ENCODE peak calls at places on chromosomes 4 and X, in ten cellular contexts. N is mammary epithelial cell, Y is MM.1S, E is neural progenitor cell, M is GM23248, C is fibroblast of lung, J is GM23338, R is GM12878, D is hepatocyte, S is K562. G is an unnamed sample.

GRCh38 chr4:169956441-169956840 is 69.8 kb downstream of the MFAP3L start:
- DNase-seq in N (peak; percentile 37), Y (no peak), E (peak; percentile 33), M (peak; percentile 30), C (no peak), J (no peak), R (no peak), D (no peak), S (no peak), G (no peak)

GRCh38 chr4:81389720-81390119 is 82.0 kb downstream of the RASGEF1B start:
- DNase-seq in N (no peak), Y (no peak), E (no peak), M (no peak), C (no peak), J (no peak), R (no peak), D (no peak), S (no peak), G (no peak)

GRCh38 chr4:24743931-24744330 is 51.4 kb upstream of the SOD3 start:
- DNase-seq in N (no peak), Y (no peak), E (peak; percentile 89), M (no peak), C (no peak), J (peak; percentile 75), R (no peak), D (peak; percentile 13), S (no peak), G (no peak)

GRCh38 chr4:53118676-53119075 is 247.2 kb downstream of the SCFD2 start:
- DNase-seq in N (no peak), Y (no peak), E (no peak), M (no peak), C (no peak), J (no peak), R (no peak), D (no peak), S (no peak), G (no peak)

GRCh38 chr4:42371306-42372063 is 25.8 kb upstream of the SHISA3 start:
- DNase-seq in N (peak; percentile 9), Y (peak; percentile 59), E (peak; percentile 29), M (peak; percentile 61), C (peak; percentile 85), J (peak; percentile 57), R (no peak), D (peak; percentile 57), S (peak; percentile 19), G (peak; percentile 57)

GRCh38 chr4:53714377-53715140 is 123.3 kb upstream of the LNX1 start:
- DNase-seq in N (no peak), Y (no peak), E (no peak), M (peak; percentile 82), C (peak; percentile 22), J (no peak), R (no peak), D (no peak), S (no peak), G (no peak)

GRCh38 chr4:55819634-55820033 is at the start of gene EXOC1L:
- DNase-seq in N (no peak), Y (no peak), E (peak; percentile 82), M (peak; percentile 40), C (peak; percentile 37), J (peak; percentile 93), R (no peak), D (peak; percentile 15), S (peak; percentile 11), G (peak; percentile 18)

GRCh38 chrX:71178908-71179307 is 34.3 kb downstream of the NLGN3 start:
- DNase-seq in N (peak; percentile 44), Y (peak; percentile 63), E (peak; percentile 68), M (peak; percentile 74), C (peak; percentile 74), J (peak; percentile 78), R (peak; percentile 31), D (peak; percentile 73), S (peak; percentile 50), G (peak; percentile 76)

DNA sequence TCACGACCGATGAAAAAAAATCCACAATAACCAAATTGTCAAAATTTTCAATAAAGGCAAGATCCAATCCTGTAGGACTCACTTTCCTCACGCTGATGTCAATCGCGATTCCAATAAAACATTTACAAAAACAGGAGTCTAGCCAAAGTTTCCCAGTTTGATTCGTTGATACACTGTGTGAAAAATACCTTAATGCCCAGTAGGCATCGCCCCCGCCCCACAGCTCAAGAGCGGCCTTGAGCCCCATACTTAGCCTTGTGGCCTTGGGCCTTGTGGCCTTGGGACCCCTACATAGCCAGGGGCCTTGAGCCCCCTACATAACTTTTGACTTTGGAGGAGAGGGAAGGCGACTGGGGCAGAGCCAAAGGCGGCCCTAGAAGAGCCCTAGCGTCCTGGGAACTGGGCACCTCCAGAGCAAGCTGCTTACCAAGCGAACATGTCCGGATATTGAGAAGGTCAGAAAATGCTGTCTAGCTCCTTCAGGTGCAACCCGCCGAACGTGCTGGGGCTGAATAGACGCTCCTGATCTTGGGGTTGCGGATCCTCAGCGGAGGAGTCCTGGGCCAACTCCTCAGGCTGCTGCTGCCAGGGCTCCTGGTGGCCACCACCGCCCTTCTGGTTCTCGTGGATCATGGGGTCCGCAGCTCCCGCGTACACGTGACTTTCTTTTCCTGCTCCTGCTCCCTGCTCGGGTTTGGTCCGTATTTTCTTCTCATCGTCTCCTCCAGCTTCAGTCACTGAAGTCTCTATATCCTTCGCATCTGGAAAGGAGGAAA is 62.9 kb downstream of the RHOXF2B start:
- DNase-seq in N (no peak), Y (no peak), E (no peak), M (no peak), C (no peak), J (peak; percentile 32), R (no peak), D (no peak), S (no peak), G (no peak)
- TF ChIP-seq EZH2 in N (no peak), Y (no peak), E (peak; percentile 7), M (no peak), C (no peak), J (peak; percentile 44), R (no peak), D (no peak), S (no peak), G (no peak)

GRCh38 chr4:74395633-74396032 is 30.7 kb downstream of the EREG start:
- DNase-seq in N (no peak), Y (no peak), E (no peak), M (no peak), C (peak; percentile 82), J (no peak), R (no peak), D (no peak), S (no peak), G (no peak)

GRCh38 chr4:74402692-74403460 is 37.9 kb downstream of the EREG start:
- DNase-seq in N (no peak), Y (no peak), E (no peak), M (no peak), C (no peak), J (no peak), R (peak; percentile 13), D (peak; percentile 16), S (no peak), G (no peak)

GRCh38 chr4:74394476-74395136 is 29.7 kb downstream of the EREG start:
- DNase-seq in N (peak; percentile 75), Y (no peak), E (no peak), M (peak; percentile 42), C (peak; percentile 83), J (no peak), R (no peak), D (no peak), S (peak; percentile 15), G (no peak)

GRCh38 chr4:74400395-74400794 is 35.5 kb downstream of the EREG start:
- DNase-seq in N (no peak), Y (no peak), E (no peak), M (no peak), C (no peak), J (no peak), R (no peak), D (no peak), S (no peak), G (no peak)

GRCh38 chr4:74397748-74398426 is 32.9 kb downstream of the EREG start:
- DNase-seq in N (no peak), Y (peak; percentile 48), E (no peak), M (peak; percentile 16), C (no peak), J (no peak), R (no peak), D (no peak), S (no peak), G (no peak)
- H3K4me3 ChIP-seq in N (no peak overlapping the region), Y (peak overlapping the region; percentile 70), E (no peak overlapping the region), M (peak overlapping the region; percentile 49), C (peak overlapping the region; percentile 22), J (no peak overlapping the region), R (peak overlapping the region; percentile 79), D (no peak overlapping the region), S (peak overlapping the region; percentile 29), G (no peak overlapping the region)

GRCh38 chr4:1339489-1339888 is 7.5 kb upstream of the UVSSA start:
- DNase-seq in N (no peak), Y (peak; percentile 2), E (no peak), M (no peak), C (no peak), J (no peak), R (no peak), D (no peak), S (no peak), G (no peak)

GRCh38 chr4:1337376-1337831 is 9.6 kb upstream of the UVSSA start:
- DNase-seq in N (peak; percentile 34), Y (no peak), E (no peak), M (peak; percentile 57), C (no peak), J (no peak), R (no peak), D (peak; percentile 51), S (no peak), G (no peak)

GRCh38 chr4:1338752-1339414 is 8.1 kb upstream of the UVSSA start:
- DNase-seq in N (no peak), Y (peak; percentile 1), E (no peak), M (no peak), C (no peak), J (no peak), R (no peak), D (no peak), S (no peak), G (no peak)

GRCh38 chr4:1336079-1336478 is 10.9 kb upstream of the UVSSA start:
- DNase-seq in N (peak; percentile 19), Y (no peak), E (no peak), M (peak; percentile 46), C (peak; percentile 69), J (no peak), R (no peak), D (no peak), S (no peak), G (no peak)

DNA sequence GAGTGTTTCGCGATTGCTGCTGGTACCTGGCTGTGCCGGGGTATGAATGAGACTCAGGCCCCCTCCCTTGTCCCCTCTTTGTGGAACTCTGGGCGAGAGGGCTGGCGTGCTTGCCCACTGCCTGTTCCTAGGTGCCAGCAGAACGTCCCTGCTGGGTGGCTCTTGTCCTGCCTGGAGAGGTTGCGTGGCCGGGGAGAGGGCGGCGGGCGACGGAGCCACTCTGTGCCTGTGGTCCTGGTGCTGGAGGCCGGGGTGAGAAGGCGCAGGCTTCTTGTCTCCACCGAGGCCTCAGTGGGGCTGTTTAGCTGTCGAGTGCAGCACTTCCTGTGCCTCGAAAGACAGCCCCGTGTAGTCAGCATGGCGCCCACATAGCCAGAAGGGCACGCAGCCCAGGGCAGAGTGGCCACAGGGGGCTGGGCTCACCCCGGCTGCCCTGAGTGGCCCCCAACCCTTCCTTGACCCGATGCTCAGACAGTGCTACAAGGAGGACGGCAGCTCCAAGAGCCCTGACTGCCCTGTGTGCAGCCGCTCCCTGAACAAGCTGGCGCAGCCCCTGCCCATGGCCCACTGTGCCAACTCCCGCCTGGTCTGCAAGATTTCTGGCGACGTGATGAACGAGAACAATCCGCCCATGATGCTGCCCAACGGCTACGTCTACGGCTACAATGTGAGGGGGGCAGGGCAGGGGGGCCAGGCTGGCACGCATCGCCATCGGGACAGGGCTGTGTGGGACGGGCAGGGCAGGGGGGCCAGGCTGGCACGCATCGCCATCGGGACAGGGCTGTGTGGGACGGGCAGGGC is 8.9 kb upstream of the UVSSA start:
- DNase-seq in N (no peak), Y (peak; percentile 1), E (no peak), M (no peak), C (no peak), J (no peak), R (no peak), D (no peak), S (no peak), G (no peak)
- H3K36me3 ChIP-seq in N (peaks cover 34% of the 10 kb centered on the region), Y (peaks cover 28% of the 10 kb centered on the region), E (no peaks in the 10 kb centered on the region), M (peaks cover 30% of the 10 kb centered on the region), C (peaks cover 41% of the 10 kb centered on the region), J (peaks cover 5% of the 10 kb centered on the region), R (peaks cover 25% of the 10 kb centered on the region), D (no peaks in the 10 kb centered on the region), S (peaks cover 71% of the 10 kb centered on the region), G (peaks cover 57% of the 10 kb centered on the region)

DNA sequence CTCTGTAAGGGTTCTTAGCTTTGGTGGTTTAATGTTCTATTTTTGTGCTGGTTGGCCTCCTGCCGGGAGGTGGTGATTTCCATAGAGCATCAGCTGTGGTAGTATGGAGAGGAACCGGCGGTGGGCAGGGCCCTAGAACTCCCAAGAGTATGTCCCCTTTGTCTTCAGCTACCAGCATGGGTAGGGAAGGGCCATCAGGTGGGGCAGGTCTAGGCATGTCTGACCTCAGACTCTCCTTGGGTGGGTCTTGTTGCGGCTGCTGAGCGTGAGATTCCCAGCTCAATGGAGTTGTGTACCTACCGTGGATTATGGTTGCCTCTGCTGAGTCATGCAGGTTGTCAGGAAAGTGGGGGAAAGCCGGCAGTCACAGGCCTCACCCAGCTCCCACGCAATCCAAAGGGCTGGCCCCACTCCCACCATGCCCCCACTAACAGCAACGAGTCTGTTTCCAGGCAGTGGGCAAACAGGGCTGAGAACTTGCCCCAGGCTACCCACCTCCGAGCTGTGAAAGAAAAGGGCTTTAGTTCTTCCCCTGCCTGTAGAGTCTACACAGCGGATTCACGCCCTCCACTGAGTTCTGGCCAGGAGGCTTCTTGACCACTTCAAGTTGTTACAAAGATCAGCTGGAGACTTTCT is 235.9 kb downstream of the RPA4 start:
- DNase-seq in N (peak; percentile 13), Y (no peak), E (no peak), M (no peak), C (no peak), J (no peak), R (no peak), D (no peak), S (no peak), G (no peak)
- TF ChIP-seq EZH2 in N (no peak), Y (no peak), E (no peak), M (no peak), C (no peak), J (no peak), R (no peak), D (no peak), S (no peak), G (no peak)